ENCODE peak calls at places on chromosomes 7 and 10, in seven cellular contexts. O is non-pigmented ciliary epithelial cell, L is ascending aorta, U is SJSA1, R is GM10248, V is neural progenitor cell, Q is Right ventricle myocardium superior. Y is an unnamed sample.

GRCh38 chr7:96120445-96120844 is 201.5 kb downstream of the SLC25A13 start:
- DNase-seq in L (no peak), R (no peak), V (no peak), Q (no peak), U (no peak), O (no peak), Y (no peak)

GRCh38 chr7:30276203-30276900 is 8.0 kb upstream of the ZNRF2 start:
- DNase-seq in Q (no peak), O (peak; percentile 15), L (no peak), V (peak; percentile 76), U (no peak), R (peak; percentile 55), Y (no peak)

GRCh38 chr7:10521306-10521705 is 452.4 kb upstream of the PHF14 start:
- DNase-seq in L (no peak), U (no peak), O (no peak), Q (no peak), V (no peak), R (no peak), Y (no peak)

GRCh38 chr10:103273026-103273425 is 3.9 kb upstream of the INA start:
- DNase-seq in Q (no peak), L (peak; percentile 83), O (peak; percentile 81), U (peak; percentile 94), V (no peak), R (no peak), Y (no peak)

GRCh38 chr10:92493362-92493761 is 80.5 kb downstream of the IDE start:
- DNase-seq in Q (no peak), R (no peak), U (no peak), L (no peak), V (no peak), O (no peak), Y (no peak)

GRCh38 chr7:91459539-91459938 is 195.3 kb downstream of the FZD1 start:
- DNase-seq in L (no peak), Q (no peak), R (no peak), U (no peak), O (no peak), V (no peak), Y (no peak)

GRCh38 chr7:17802056-17802455 is 138.2 kb downstream of the SNX13 start:
- DNase-seq in O (no peak), V (no peak), L (no peak), R (no peak), Q (no peak), U (no peak), Y (no peak)

GRCh38 chr7:101950450-101951119 is 133.2 kb downstream of the CUX1 start:
- DNase-seq in R (no peak), L (no peak), Q (no peak), U (no peak), V (peak; percentile 35), O (no peak), Y (no peak)

GRCh38 chr10:14606633-14607032 is 168.1 kb downstream of the FAM107B start:
- DNase-seq in U (no peak), O (no peak), Q (no peak), V (no peak), L (no peak), R (no peak), Y (no peak)

GRCh38 chr7:116652793-116653192 is 19.2 kb upstream of the MET start:
- DNase-seq in V (no peak), U (no peak), R (no peak), O (no peak), L (no peak), Q (no peak), Y (no peak)

GRCh38 chr10:28326516-28327493 is 23.9 kb upstream of the MPP7 start:
- DNase-seq in L (peak; percentile 89), R (no peak), V (no peak), U (no peak), O (peak; percentile 74), Q (peak; percentile 47), Y (peak; percentile 16)

GRCh38 chr10:12975266-12975665 is 26.2 kb downstream of the CCDC3 start:
- DNase-seq in V (peak; percentile 19), R (peak; percentile 23), L (no peak), Q (no peak), O (no peak), U (no peak), Y (no peak)

GRCh38 chr7:100483101-100483727 is 513 bp upstream of the NYAP1 start:
- DNase-seq in L (no peak), U (peak; percentile 71), V (peak; percentile 87), Q (peak; percentile 85), O (no peak), R (peak; percentile 89), Y (no peak)

GRCh38 chr7:150949971-150950491 is 28.1 kb downstream of the KCNH2 start:
- DNase-seq in V (no peak), Q (no peak), U (no peak), R (no peak), O (no peak), L (no peak), Y (no peak)

GRCh38 chr10:15719062-15719898 is 442 bp downstream of the ITGA8 start:
- DNase-seq in O (no peak), Q (peak; percentile 35), R (no peak), U (peak; percentile 46), L (no peak), V (peak; percentile 61), Y (no peak)

GRCh38 chr10:15344876-15345285 is 26.2 kb downstream of the FAM171A1 start:
- DNase-seq in L (no peak), V (peak; percentile 33), U (no peak), Q (no peak), R (no peak), O (peak; percentile 58), Y (no peak)

GRCh38 chr10:55370021-55370420 is 569.0 kb upstream of the PCDH15 start:
- DNase-seq in L (no peak), V (peak; percentile 39), U (no peak), Q (no peak), R (no peak), O (peak; percentile 15), Y (no peak)

GRCh38 chr7:102080371-102081243 is 206.1 kb upstream of the SH2B2 start:
- DNase-seq in Q (no peak), V (no peak), L (no peak), R (no peak), O (no peak), U (no peak), Y (no peak)

GRCh38 chr10:71009031-71009605 is 120.8 kb upstream of the PCBD1 start:
- DNase-seq in O (no peak), U (no peak), R (no peak), L (no peak), Q (no peak), V (no peak), Y (no peak)

GRCh38 chr7:127290801-127291361 is 38.1 kb upstream of the GRM8 start:
- DNase-seq in L (no peak), O (no peak), U (no peak), R (no peak), V (no peak), Q (no peak), Y (no peak)

GRCh38 chr7:51186531-51186930 is 130.1 kb downstream of the COBL start:
- DNase-seq in O (no peak), L (no peak), U (no peak), R (no peak), V (no peak), Q (no peak), Y (no peak)

GRCh38 chr10:89480047-89480446 is 55.3 kb downstream of the SLC16A12 start:
- DNase-seq in V (no peak), L (no peak), U (no peak), O (no peak), Q (no peak), R (no peak), Y (no peak)

GRCh38 chr7:72343991-72344390 is 68.1 kb downstream of the CALN1 start:
- DNase-seq in O (no peak), V (peak; percentile 72), L (no peak), R (no peak), U (no peak), Q (no peak), Y (no peak)

GRCh38 chr7:26709210-26709990 is 155.0 kb downstream of the SKAP2 start:
- DNase-seq in U (no peak), L (no peak), O (no peak), Q (no peak), R (no peak), V (no peak), Y (no peak)

GRCh38 chr7:86598311-86598710 is 45.4 kb upstream of the GRM3 start:
- DNase-seq in V (peak; percentile 64), R (no peak), O (no peak), U (no peak), L (no peak), Q (no peak), Y (no peak)

GRCh38 chr10:21753497-21754270 is 219.7 kb downstream of the MLLT10 start:
- DNase-seq in V (no peak), U (no peak), Q (no peak), R (no peak), L (no peak), O (no peak), Y (no peak)

GRCh38 chr7:104848386-104848990 is 165.5 kb upstream of the KMT2E start:
- DNase-seq in R (peak; percentile 55), U (peak; percentile 52), Q (no peak), L (no peak), V (peak; percentile 80), O (peak; percentile 18), Y (peak; percentile 24)

GRCh38 chr7:129376778-129377700 is 57.2 kb upstream of the STRIP2 start:
- DNase-seq in O (no peak), U (no peak), V (no peak), R (peak; percentile 26), Q (no peak), L (no peak), Y (no peak)

GRCh38 chr7:130887182-130888016 is 153.4 kb upstream of the KLF14 start:
- DNase-seq in L (peak; percentile 64), R (no peak), O (peak; percentile 63), Q (no peak), V (no peak), U (peak; percentile 90), Y (no peak)

GRCh38 chr7:135584362-135585353 is 26.9 kb downstream of the NUP205 start:
- DNase-seq in U (no peak), L (no peak), O (no peak), Q (no peak), V (no peak), R (no peak), Y (no peak)

GRCh38 chr7:42014625-42015412 is 222.2 kb downstream of the GLI3 start:
- DNase-seq in U (no peak), L (no peak), Q (no peak), R (no peak), O (no peak), V (peak; percentile 63), Y (no peak)

GRCh38 chr7:4144801-4145470 is 537.2 kb upstream of the FOXK1 start:
- DNase-seq in O (no peak), V (peak; percentile 79), Q (peak; percentile 58), U (no peak), L (no peak), R (no peak), Y (no peak)

GRCh38 chr10:107971411-107971810 is 806.9 kb upstream of the SORCS1 start:
- DNase-seq in L (no peak), R (no peak), Q (no peak), O (no peak), V (no peak), U (no peak), Y (no peak)

GRCh38 chr10:87053121-87053520 is 33.0 kb downstream of the FAM25A start:
- DNase-seq in L (no peak), U (no peak), Q (peak; percentile 59), O (no peak), V (no peak), R (no peak), Y (no peak)

GRCh38 chr10:18010050-18010449 is 58.3 kb downstream of the SLC39A12 start:
- DNase-seq in O (no peak), U (no peak), V (no peak), R (no peak), Q (no peak), L (no peak), Y (no peak)

Y was measured in cerebellar nuclear complex.